ENCODE peak calls at places on chromosomes 16 and 17, in seven cellular contexts. S is A673, K is SK-N-SH, O is breast epithelium, Q is aorta, L is BE2C, F is Peyer's patch. P is an unnamed sample. For H3K27me3, the result is how much of the 10 kb centered on the place peaks cover.

GRCh38 chr16:681746-682427 is 1.7 kb downstream of the STUB1 start:
- DNase-seq in F (no peak), Q (no peak), K (no peak), O (no peak), L (peak), S (no peak), P (peak)

GRCh38 chr16:13988038-13988437 is 68.1 kb downstream of the ERCC4 start:
- DNase-seq in Q (no peak), K (no peak), O (no peak), S (no peak), F (no peak), L (no peak), P (no peak)

GRCh38 chr17:42347198-42347597 is 41.0 kb downstream of the STAT3 start:
- DNase-seq in Q (no peak), O (peak), S (no peak), F (peak), L (no peak), K (peak), P (no peak)

GRCh38 chr16:2956566-2956956 is 7.5 kb upstream of the KREMEN2 start:
- DNase-seq in F (no peak), O (no peak), S (no peak), L (no peak), K (no peak), Q (no peak), P (no peak)

GRCh38 chr16:30555848-30556473 is 2.2 kb downstream of the ZNF764 start:
- DNase-seq in L (peak), K (no peak), O (no peak), S (no peak), F (no peak), Q (no peak), P (peak)

GRCh38 chr16:86942469-86943175 is 364.3 kb downstream of the FOXL1 start:
- DNase-seq in Q (peak), O (no peak), K (no peak), S (no peak), L (no peak), F (no peak), P (no peak)

GRCh38 chr16:49382916-49383315 is 9.3 kb downstream of the C16orf78 start:
- DNase-seq in K (no peak), Q (no peak), F (no peak), O (no peak), S (peak), L (peak), P (peak)

GRCh38 chr17:62739666-62740065 is 68.4 kb downstream of the MARCHF10 start:
- DNase-seq in S (no peak), O (no peak), F (no peak), K (no peak), L (no peak), Q (no peak), P (no peak)

GRCh38 chr17:83099570-83100181 is 20.3 kb downstream of the METRNL start:
- DNase-seq in L (no peak), F (peak), S (no peak), O (no peak), K (peak), Q (peak), P (peak)

GRCh38 chr16:87333581-87334331 is 16.6 kb upstream of the C16orf95 start:
- DNase-seq in K (no peak), F (no peak), O (no peak), L (no peak), Q (peak), S (no peak), P (no peak)

GRCh38 chr17:1089915-1090314 is 89.9 kb downstream of the ABR start:
- DNase-seq in O (no peak), L (no peak), Q (peak), S (no peak), F (no peak), K (no peak), P (no peak)

GRCh38 chr16:57186630-57187507 is 740 bp downstream of the RSPRY1 start:
- DNase-seq in Q (no peak), F (peak), O (no peak), L (no peak), K (peak), S (peak), P (peak)

GRCh38 chr16:66167564-66168291 is 198.8 kb upstream of the CDH5 start:
- DNase-seq in O (no peak), F (no peak), S (peak), Q (no peak), K (no peak), L (peak), P (no peak)

GRCh38 chr17:79800325-79801155 is 3.7 kb upstream of the CBX8 start:
- DNase-seq in O (no peak), S (peak), K (peak), Q (no peak), L (peak), F (no peak), P (no peak)

GRCh38 chr17:67942810-67943209 is 53.5 kb downstream of the C17orf58 start:
- DNase-seq in O (no peak), Q (no peak), F (no peak), L (peak), K (peak), S (peak), P (peak)

GRCh38 chr17:17180141-17180603 is 26.0 kb downstream of the PLD6 start:
- DNase-seq in L (no peak), S (no peak), Q (no peak), K (no peak), O (peak), F (no peak), P (no peak)

GRCh38 chr17:1762233-1762905 is 509 bp downstream of the SERPINF1 start:
- DNase-seq in L (peak), O (no peak), K (peak), F (no peak), Q (no peak), S (no peak), P (peak)

GRCh38 chr17:33989357-33990148 is 265.5 kb upstream of the CCL2 start:
- DNase-seq in Q (no peak), F (no peak), L (no peak), K (no peak), O (no peak), S (no peak), P (peak)

GRCh38 chr17:68378202-68379149 is 78.8 kb downstream of the WIPI1 start:
- DNase-seq in Q (peak), L (no peak), F (peak), K (peak), O (peak), S (peak), P (peak)

GRCh38 chr16:55043499-55043898 is 112.8 kb downstream of the IRX5 start:
- DNase-seq in F (no peak), O (no peak), L (no peak), K (no peak), Q (no peak), S (no peak), P (no peak)

GRCh38 chr17:6677158-6677831 is 25.7 kb downstream of the C17orf100 start:
- DNase-seq in L (no peak), K (no peak), O (no peak), F (no peak), Q (no peak), S (no peak), P (peak)

GRCh38 chr17:45093444-45094110 is 32.5 kb downstream of the NMT1 start:
- DNase-seq in S (no peak), K (no peak), L (no peak), F (no peak), Q (no peak), O (peak), P (no peak)

GRCh38 chr16:85286970-85287814 is 174.9 kb upstream of the CIBAR2 start:
- DNase-seq in K (peak), F (no peak), S (no peak), Q (no peak), O (no peak), L (peak), P (peak)

GRCh38 chr16:54456291-54456690 is 169.7 kb upstream of the IRX3 start:
- DNase-seq in F (no peak), S (peak), L (no peak), K (no peak), O (no peak), Q (no peak), P (no peak)

GRCh38 chr17:68489919-68490318 is 22.3 kb upstream of the PRKAR1A start:
- DNase-seq in S (no peak), F (no peak), O (no peak), K (no peak), L (no peak), Q (no peak), P (no peak)

GRCh38 chr17:67628580-67629013 is 89.1 kb upstream of the NOL11 start:
- DNase-seq in F (no peak), S (peak), O (no peak), L (peak), K (peak), Q (no peak), P (no peak)

GRCh38 chr16:9176547-9177418 is 85.3 kb downstream of the HAPSTR1 start:
- DNase-seq in O (no peak), K (no peak), Q (no peak), L (no peak), S (no peak), F (no peak), P (peak)

DNA sequence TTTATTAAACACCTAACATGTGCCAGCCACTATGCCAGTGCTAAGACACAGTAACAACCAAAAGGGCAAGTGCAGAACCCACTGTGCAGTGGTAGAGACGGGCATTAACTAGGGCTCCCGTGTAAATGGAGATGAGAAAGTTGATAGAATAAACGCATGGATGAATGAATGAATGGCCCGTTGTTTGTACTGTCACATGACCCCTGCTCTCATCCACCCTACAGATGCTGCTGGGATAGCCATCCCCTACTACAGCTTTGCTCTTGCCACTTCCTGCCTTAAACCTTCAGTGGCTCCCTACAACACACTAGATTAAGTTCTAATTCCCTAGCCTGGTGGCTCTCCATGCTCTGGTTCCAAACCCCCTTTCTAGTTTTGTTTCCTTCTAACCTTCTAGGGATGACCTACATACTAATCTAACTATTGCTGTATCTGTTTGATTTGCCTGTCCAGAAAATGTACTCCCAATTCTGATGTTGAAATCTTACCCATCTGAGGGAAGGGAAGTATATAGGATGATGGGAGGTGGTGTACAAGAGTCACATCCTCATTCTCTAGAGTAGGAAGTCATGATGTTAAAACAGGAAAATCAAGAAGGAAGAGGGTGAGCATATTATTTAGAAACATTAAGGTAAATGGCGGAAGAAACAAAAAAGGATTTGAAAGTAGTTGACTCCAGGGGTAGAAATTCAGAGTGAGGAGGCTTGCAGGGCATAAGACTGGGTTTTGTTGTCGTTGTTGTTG is 11.4 kb upstream of the TNRC6C start:
- DNase-seq in F (no peak), Q (no peak), O (no peak), S (no peak), L (no peak), K (no peak), P (no peak)
- H3K27me3 ChIP-seq in F (under half), Q (under half), O (under half), S (under half), L (under half), K (under half), P (under half)

GRCh38 chr17:38619937-38620550 is 14.3 kb upstream of the SRCIN1 start:
- DNase-seq in F (peak), L (no peak), O (no peak), Q (peak), K (no peak), S (no peak), P (no peak)

GRCh38 chr17:38619451-38619795 is 13.7 kb upstream of the SRCIN1 start:
- DNase-seq in F (no peak), L (no peak), S (no peak), Q (no peak), O (no peak), K (no peak), P (no peak)

GRCh38 chr17:38617967-38618760 is 12.4 kb upstream of the SRCIN1 start:
- DNase-seq in S (no peak), K (no peak), O (no peak), F (no peak), L (no peak), Q (peak), P (no peak)

GRCh38 chr17:38620551-38621277 is 15.0 kb upstream of the SRCIN1 start:
- DNase-seq in Q (peak), S (no peak), O (no peak), F (peak), L (no peak), K (no peak), P (no peak)

DNA sequence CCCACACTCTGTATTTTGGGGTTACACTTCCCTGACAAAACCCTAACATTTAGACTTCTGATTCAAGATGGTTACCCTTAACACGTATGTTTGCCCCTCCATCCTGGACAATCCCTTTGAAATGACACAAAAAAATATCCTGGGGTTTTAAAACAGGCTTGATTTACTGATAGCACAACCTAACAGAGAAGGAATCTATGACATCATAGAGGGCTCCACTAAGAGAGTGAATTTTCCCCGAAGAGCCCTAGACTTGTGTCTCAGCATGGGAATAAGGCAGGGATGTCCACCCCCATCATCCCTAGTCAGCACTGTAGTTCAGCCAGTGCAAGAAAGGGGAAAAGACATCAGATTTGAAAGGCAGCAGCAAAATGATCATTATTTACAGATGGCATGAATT is 15.8 kb upstream of the SRCIN1 start:
- DNase-seq in K (no peak), S (no peak), L (no peak), F (no peak), Q (no peak), O (no peak), P (no peak)
- H3K27me3 ChIP-seq in K (under half), S (under half), L (under half), F (under half), Q (under half), O (under half), P (under half)

DNA sequence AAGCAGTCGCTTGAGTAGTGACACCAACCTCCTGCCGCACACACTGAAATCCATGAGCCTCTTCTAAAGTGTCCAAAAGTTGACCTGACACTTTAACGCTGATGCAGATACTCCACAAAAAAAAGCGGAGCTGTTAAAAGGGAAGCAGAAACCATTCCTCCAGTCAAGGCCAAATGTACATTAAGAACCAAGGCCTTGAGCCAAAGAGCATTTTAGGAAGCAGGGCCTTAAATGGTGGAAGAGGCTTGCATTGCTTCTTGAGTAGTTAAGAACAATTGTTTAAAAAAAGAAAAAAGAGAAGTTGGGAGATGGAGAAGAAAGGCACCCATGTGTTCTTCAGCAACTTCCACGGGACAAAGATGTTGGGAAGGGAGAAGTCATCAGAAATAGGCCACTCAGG is 6.3 kb downstream of the ZFHX3 start:
- DNase-seq in Q (no peak), L (no peak), S (no peak), O (no peak), F (no peak), K (no peak), P (no peak)
- H3K27me3 ChIP-seq in Q (under half), L (under half), S (under half), O (under half), F (under half), K (under half), P (under half)

GRCh38 chr17:47851764-47852112 is 775 bp upstream of the SP6 start:
- DNase-seq in Q (no peak), K (no peak), L (no peak), O (no peak), F (no peak), S (no peak), P (no peak)

GRCh38 chr17:47850692-47851573 is at the start of gene SP6:
- DNase-seq in L (peak), Q (peak), K (peak), S (no peak), F (peak), O (peak), P (peak)

GRCh38 chr17:47853616-47854015 is 2.7 kb upstream of the SP6 start:
- DNase-seq in K (no peak), Q (no peak), O (no peak), L (no peak), F (no peak), S (no peak), P (no peak)

GRCh38 chr17:47850373-47850691 is 631 bp downstream of the SP6 start:
- DNase-seq in F (no peak), K (no peak), S (no peak), L (no peak), Q (no peak), O (no peak), P (no peak)

GRCh38 chr17:47852113-47852949 is 1.4 kb upstream of the SP6 start:
- DNase-seq in Q (no peak), L (no peak), O (no peak), S (no peak), F (no peak), K (no peak), P (no peak)
- H3K27me3 ChIP-seq in Q (under half), L (half or more), O (under half), S (half or more), F (under half), K (half or more), P (half or more)

DNA sequence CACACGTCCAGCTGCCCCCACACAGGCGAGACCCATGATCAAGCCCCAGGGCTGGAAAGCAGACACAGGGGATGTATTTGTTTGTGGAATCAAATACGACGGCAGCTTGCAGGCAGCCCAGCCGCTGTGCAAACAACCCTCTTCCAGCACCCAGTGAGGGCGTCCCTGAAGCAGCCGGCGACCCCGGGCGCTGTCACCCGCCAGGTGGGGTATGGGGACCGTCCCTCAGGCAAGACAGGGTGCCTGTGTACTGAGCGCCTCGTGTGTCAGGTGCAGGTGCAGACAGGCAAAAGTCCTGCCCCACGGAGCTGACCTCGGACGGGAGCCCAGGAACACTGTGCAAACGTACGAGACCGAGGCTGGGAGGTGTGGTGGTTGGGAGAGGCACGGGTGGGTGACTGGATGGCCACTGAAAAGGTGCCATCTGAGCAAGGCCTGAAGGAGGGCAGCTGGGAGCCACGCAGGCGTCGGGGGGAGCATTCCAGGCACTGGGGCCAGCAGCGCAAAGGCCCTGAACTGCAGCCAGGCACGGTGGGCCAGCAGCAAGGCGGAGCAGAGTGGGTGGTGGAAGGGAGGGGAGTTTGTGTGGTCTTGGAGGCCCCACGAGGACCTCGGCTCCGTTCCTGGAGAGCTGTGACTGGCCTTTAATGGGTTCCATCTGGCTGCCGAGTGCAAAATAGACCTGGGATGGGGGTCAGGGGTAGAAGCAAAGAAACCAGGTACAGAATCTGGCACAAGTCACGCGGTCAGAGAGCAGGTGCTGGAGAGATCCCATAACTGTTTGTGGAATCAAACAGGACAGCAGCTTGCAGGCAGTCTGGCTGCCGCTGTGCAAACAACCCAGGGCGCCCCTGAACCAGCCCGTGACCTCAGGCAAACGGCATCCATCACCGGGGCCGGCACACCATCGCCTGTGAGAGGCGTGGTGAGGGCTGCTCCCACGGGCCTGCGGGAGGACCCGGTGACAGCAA is 48.3 kb downstream of the CBFA2T3 start:
- DNase-seq in L (no peak), K (no peak), F (no peak), O (no peak), S (no peak), Q (no peak), P (no peak)
- H3K27me3 ChIP-seq in L (half or more), K (half or more), F (under half), O (under half), S (under half), Q (under half), P (under half)

DNA sequence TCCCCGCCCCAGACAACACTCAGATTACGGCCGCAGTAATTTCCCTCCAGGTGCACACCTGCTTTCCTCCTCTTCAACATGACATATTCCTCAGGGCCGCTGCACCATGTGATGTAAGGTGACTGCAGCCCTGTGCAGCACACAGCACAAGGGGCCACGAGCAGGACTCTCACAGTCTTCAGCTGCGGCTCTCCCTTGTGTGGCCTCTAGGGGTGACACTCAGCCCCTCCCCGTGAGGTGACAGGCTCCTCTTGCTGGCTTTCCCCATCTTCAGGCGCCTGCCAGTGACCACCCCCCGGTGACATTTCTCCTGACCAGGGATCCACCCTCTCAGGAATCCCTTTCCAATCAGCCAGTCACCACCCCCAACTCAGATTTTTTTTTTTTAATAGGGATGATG is 31.3 kb upstream of the ABCC3 start:
- DNase-seq in K (peak), F (no peak), L (peak), O (no peak), S (peak), Q (no peak), P (no peak)
- H3K27me3 ChIP-seq in K (under half), F (under half), L (under half), O (under half), S (under half), Q (under half), P (under half)

DNA sequence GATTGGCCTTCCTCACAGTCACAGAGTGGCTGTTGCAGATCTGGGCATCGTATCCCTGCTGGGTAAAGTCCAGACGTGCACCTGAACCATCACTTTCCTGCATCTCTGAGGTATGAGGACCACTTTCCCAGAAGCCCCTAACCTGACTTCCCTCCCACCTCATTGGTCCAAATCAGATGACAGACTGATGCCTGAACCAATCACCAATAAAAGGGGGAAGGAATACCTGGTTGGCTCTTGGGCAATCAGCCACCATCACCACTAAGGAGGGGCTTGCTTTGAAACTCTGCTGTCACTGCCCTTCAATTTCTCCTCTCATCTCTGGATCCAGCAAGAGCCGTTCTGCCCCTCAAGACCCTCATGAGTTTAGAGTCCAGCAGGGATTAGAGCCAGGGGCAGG is 13.6 kb upstream of the WFDC1 start:
- DNase-seq in O (no peak), L (no peak), F (no peak), K (peak), Q (no peak), S (peak), P (no peak)
- H3K27me3 ChIP-seq in O (under half), L (under half), F (under half), K (under half), Q (under half), S (under half), P (under half)

P was measured in SJCRH30.